ENCODE peak calls at places on chromosomes 4 and X, in six cellular contexts. One of them, this sample, is unnamed.

GRCh38 chr4:1512738-1513660 is 106.8 kb upstream of the NKX1-1 start:
- DNase-seq in DMS 273 treated with DMSO at 0.1 percent for 48 hours: no peak
- DNase-seq in kidney glomerular epithelial cell: peak
- DNase-seq in adipocyte: peak
- DNase-seq in stimulated activated CD4-positive, alpha-beta T cell treated with anti-CD3 and anti-CD28 coated beads, Interleukin-1b, Interleukin-23, amount 100 ng/mL, for 24 hours: no peak
- DNase-seq in KBM-7: peak
- DNase-seq in this sample: no peak

GRCh38 chr4:2177443-2178093 is 64.4 kb downstream of the HAUS3 start:
- DNase-seq in DMS 273 treated with DMSO at 0.1 percent for 48 hours: no peak
- DNase-seq in kidney glomerular epithelial cell: no peak
- DNase-seq in adipocyte: no peak
- DNase-seq in stimulated activated CD4-positive, alpha-beta T cell treated with anti-CD3 and anti-CD28 coated beads, Interleukin-1b, Interleukin-23, amount 100 ng/mL, for 24 hours: no peak
- DNase-seq in KBM-7: no peak
- DNase-seq in this sample: no peak

GRCh38 chrX:118495958-118496762 is 545 bp downstream of the DOCK11 start:
- DNase-seq in DMS 273 treated with DMSO at 0.1 percent for 48 hours: no peak
- DNase-seq in kidney glomerular epithelial cell: no peak
- DNase-seq in adipocyte: peak
- DNase-seq in stimulated activated CD4-positive, alpha-beta T cell treated with anti-CD3 and anti-CD28 coated beads, Interleukin-1b, Interleukin-23, amount 100 ng/mL, for 24 hours: no peak
- DNase-seq in KBM-7: peak
- DNase-seq in this sample: no peak

GRCh38 chr4:158314756-158315487 is 104.6 kb downstream of the TMEM144 start:
- DNase-seq in DMS 273 treated with DMSO at 0.1 percent for 48 hours: no peak
- DNase-seq in kidney glomerular epithelial cell: peak
- DNase-seq in adipocyte: peak
- DNase-seq in stimulated activated CD4-positive, alpha-beta T cell treated with anti-CD3 and anti-CD28 coated beads, Interleukin-1b, Interleukin-23, amount 100 ng/mL, for 24 hours: no peak
- DNase-seq in KBM-7: no peak
- DNase-seq in this sample: no peak

GRCh38 chrX:6644411-6644810 is 109.5 kb upstream of the VCX3A start:
- DNase-seq in DMS 273 treated with DMSO at 0.1 percent for 48 hours: no peak
- DNase-seq in kidney glomerular epithelial cell: no peak
- DNase-seq in adipocyte: no peak
- DNase-seq in stimulated activated CD4-positive, alpha-beta T cell treated with anti-CD3 and anti-CD28 coated beads, Interleukin-1b, Interleukin-23, amount 100 ng/mL, for 24 hours: no peak
- DNase-seq in KBM-7: peak
- DNase-seq in this sample: no peak

GRCh38 chr4:185396724-185397402 is at the start of gene ANKRD37:
- DNase-seq in DMS 273 treated with DMSO at 0.1 percent for 48 hours: no peak
- DNase-seq in kidney glomerular epithelial cell: peak
- DNase-seq in adipocyte: no peak
- DNase-seq in stimulated activated CD4-positive, alpha-beta T cell treated with anti-CD3 and anti-CD28 coated beads, Interleukin-1b, Interleukin-23, amount 100 ng/mL, for 24 hours: no peak
- DNase-seq in KBM-7: peak
- DNase-seq in this sample: no peak

GRCh38 chr4:126799971-126800722 is 832.6 kb upstream of the INTU start:
- DNase-seq in DMS 273 treated with DMSO at 0.1 percent for 48 hours: no peak
- DNase-seq in kidney glomerular epithelial cell: no peak
- DNase-seq in adipocyte: peak
- DNase-seq in stimulated activated CD4-positive, alpha-beta T cell treated with anti-CD3 and anti-CD28 coated beads, Interleukin-1b, Interleukin-23, amount 100 ng/mL, for 24 hours: no peak
- DNase-seq in KBM-7: no peak
- DNase-seq in this sample: no peak

GRCh38 chr4:62670509-62670908 is 1470.4 kb downstream of the ADGRL3 start:
- DNase-seq in DMS 273 treated with DMSO at 0.1 percent for 48 hours: peak
- DNase-seq in kidney glomerular epithelial cell: no peak
- DNase-seq in adipocyte: no peak
- DNase-seq in stimulated activated CD4-positive, alpha-beta T cell treated with anti-CD3 and anti-CD28 coated beads, Interleukin-1b, Interleukin-23, amount 100 ng/mL, for 24 hours: no peak
- DNase-seq in KBM-7: no peak
- DNase-seq in this sample: peak

GRCh38 chrX:22712942-22713341 is 286.8 kb upstream of the DDX53 start:
- DNase-seq in DMS 273 treated with DMSO at 0.1 percent for 48 hours: no peak
- DNase-seq in kidney glomerular epithelial cell: no peak
- DNase-seq in adipocyte: no peak
- DNase-seq in stimulated activated CD4-positive, alpha-beta T cell treated with anti-CD3 and anti-CD28 coated beads, Interleukin-1b, Interleukin-23, amount 100 ng/mL, for 24 hours: no peak
- DNase-seq in KBM-7: no peak
- DNase-seq in this sample: no peak

GRCh38 chr4:127015616-127016015 is 617.1 kb upstream of the INTU start:
- DNase-seq in DMS 273 treated with DMSO at 0.1 percent for 48 hours: no peak
- DNase-seq in kidney glomerular epithelial cell: no peak
- DNase-seq in adipocyte: no peak
- DNase-seq in stimulated activated CD4-positive, alpha-beta T cell treated with anti-CD3 and anti-CD28 coated beads, Interleukin-1b, Interleukin-23, amount 100 ng/mL, for 24 hours: no peak
- DNase-seq in KBM-7: peak
- DNase-seq in this sample: no peak

GRCh38 chr4:154364012-154364863 is 127.4 kb downstream of the DCHS2 start:
- DNase-seq in DMS 273 treated with DMSO at 0.1 percent for 48 hours: no peak
- DNase-seq in kidney glomerular epithelial cell: no peak
- DNase-seq in adipocyte: peak
- DNase-seq in stimulated activated CD4-positive, alpha-beta T cell treated with anti-CD3 and anti-CD28 coated beads, Interleukin-1b, Interleukin-23, amount 100 ng/mL, for 24 hours: no peak
- DNase-seq in KBM-7: no peak
- DNase-seq in this sample: no peak